ENCODE peak calls at places on chromosomes 2 and 18, in five cellular contexts. F is naive thymus-derived CD4-positive, alpha-beta T cell; R is lower lobe of right lung; S is GM23338; D is OCI-LY7. N is an unnamed sample.

GRCh38 chr2:219175928-219176817 is 552 bp downstream of the CNPPD1 start:
- DNase-seq in F (no peak), R (peak), S (no peak), D (peak), N (peak)

GRCh38 chr2:45083175-45083574 is 73.9 kb upstream of the SIX2 start:
- DNase-seq in F (no peak), R (no peak), S (no peak), D (peak), N (no peak)

GRCh38 chr2:179825494-179825893 is 35.9 kb downstream of the ZNF385B start:
- DNase-seq in F (no peak), R (no peak), S (no peak), D (peak), N (no peak)

GRCh38 chr2:64019083-64019974 is at the start of gene VPS54:
- DNase-seq in F (peak), R (peak), S (peak), D (peak), N (peak)

GRCh38 chr2:166351319-166351718 is 24.4 kb downstream of the SCN9A start:
- DNase-seq in F (no peak), R (no peak), S (no peak), D (no peak), N (no peak)

GRCh38 chr2:175282300-175282699 is 100.8 kb upstream of the ATP5MC3 start:
- DNase-seq in F (no peak), R (no peak), S (peak), D (peak), N (no peak)

GRCh38 chr2:109375131-109375561 is 238.6 kb downstream of the SEPTIN10 start:
- DNase-seq in F (no peak), R (no peak), S (no peak), D (no peak), N (no peak)

GRCh38 chr18:38459086-38459485 is 893.5 kb upstream of the CELF4 start:
- DNase-seq in F (no peak), R (no peak), S (no peak), D (no peak), N (no peak)

GRCh38 chr2:64881037-64881492 is 108.1 kb upstream of the SLC1A4 start:
- DNase-seq in F (no peak), R (no peak), S (no peak), D (no peak), N (no peak)

GRCh38 chr2:180799141-180799540 is 181.3 kb upstream of the UBE2E3 start:
- DNase-seq in F (no peak), R (no peak), S (no peak), D (no peak), N (no peak)

GRCh38 chr2:148540022-148540421 is 104.5 kb upstream of the EPC2 start:
- DNase-seq in F (no peak), R (no peak), S (no peak), D (no peak), N (peak)

GRCh38 chr2:133379159-133379558 is 189.1 kb downstream of the NCKAP5 start:
- DNase-seq in F (no peak), R (no peak), S (no peak), D (no peak), N (no peak)

GRCh38 chr2:238247841-238248440 is 8.1 kb upstream of the HES6 start:
- DNase-seq in F (no peak), R (peak), S (no peak), D (no peak), N (peak)
- H3K27ac ChIP-seq in F (no peak), R (peak), S (no peak), D (no peak), N (no peak)

GRCh38 chr2:88451647-88452150 is 794 bp downstream of the FOXI3 start:
- DNase-seq in F (peak), R (no peak), S (peak), D (no peak), N (no peak)
- H3K4me3 ChIP-seq in F (no peak), R (peak), S (peak), D (no peak), N (peak)

DNA sequence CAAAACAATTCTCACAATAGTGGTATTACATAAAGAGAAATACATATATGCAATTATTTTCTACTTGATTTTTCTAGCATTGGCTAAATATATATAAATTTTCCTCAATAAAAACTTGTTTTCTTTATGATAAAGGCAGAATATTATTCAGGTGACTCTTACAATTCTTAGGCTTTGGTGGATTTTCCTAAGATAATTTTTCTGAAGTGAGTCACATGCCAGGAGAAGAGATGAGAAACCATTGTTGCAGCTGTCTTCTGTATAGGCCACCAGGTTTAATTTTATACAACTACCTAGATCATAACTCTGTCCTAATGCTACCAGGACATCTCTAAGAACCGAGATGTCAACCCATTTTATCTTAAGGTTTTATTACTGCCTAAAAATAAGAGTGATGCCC is 552.4 kb upstream of the CDH2 start:
- DNase-seq in F (no peak), R (no peak), S (no peak), D (no peak), N (no peak)
- H3K27ac ChIP-seq in F (no peak), R (no peak), S (no peak), D (no peak), N (no peak)

GRCh38 chr2:151029406-151030157 is 232.1 kb downstream of the RBM43 start:
- DNase-seq in F (no peak), R (no peak), S (no peak), D (no peak), N (no peak)
- H3K4me3 ChIP-seq in F (no peak), R (no peak), S (no peak), D (no peak), N (no peak)

DNA sequence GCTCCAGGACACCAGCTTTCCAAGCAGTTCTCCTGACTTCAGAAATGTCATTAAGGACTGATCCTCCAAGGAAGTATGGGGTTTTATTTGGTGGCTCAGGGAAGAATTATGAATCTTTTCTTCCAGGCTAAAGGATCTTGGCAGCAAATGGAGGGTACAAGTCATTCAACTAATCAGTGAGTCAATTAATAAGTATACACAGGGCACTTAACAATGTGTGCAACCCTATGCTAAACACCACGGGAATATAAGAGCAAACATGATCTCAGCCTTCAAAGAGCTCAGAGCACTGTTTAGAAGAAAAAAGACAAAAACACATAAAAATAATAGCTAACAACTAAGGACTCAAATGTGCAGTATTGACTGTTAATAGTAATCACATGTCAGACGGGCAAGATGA is 234.5 kb downstream of the SETBP1 start:
- DNase-seq in F (no peak), R (no peak), S (no peak), D (no peak), N (no peak)
- H3K27ac ChIP-seq in F (no peak), R (no peak), S (no peak), D (no peak), N (no peak)

GRCh38 chr2:138779451-138780440 is at the start of gene NXPH2:
- DNase-seq in F (no peak), R (no peak), S (peak), D (no peak), N (no peak)
- H3K4me3 ChIP-seq in F (no peak), R (peak), S (peak), D (no peak), N (peak)

DNA sequence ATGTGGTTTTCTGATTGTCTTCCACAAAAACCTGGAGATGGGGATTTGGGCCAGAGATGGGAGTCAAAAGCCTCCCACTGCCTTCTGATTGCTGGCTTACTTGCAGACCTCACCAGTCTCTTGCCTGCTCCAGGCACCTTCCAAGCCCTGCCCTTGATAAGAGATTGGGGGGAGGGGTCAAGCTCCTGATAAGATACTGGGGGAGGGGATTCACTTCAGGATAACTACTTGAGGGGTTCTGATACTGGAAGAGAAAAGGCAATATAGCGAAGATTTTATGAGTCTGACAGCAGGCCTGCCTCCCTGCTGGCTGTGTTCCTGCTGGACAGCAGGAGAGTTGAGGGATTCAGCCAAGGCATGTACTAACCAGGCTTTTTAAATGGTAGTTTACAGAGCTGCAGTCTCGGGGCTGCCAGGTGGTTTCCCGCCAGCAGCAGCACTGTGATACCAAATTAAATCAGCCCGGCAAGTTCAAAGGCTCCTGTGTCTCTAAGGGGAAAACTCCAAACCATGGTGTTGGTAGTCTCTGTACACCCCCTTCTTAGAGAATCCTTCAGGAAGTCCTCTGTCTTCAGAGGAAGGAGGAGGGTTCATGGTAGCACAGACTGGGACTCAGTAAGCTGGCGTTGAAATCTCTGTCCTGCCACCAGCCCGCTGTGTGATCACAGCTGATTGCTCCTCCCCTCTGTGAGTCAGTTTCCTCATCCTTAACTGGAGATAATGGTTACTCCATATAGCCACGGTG is 58.3 kb downstream of the FBXO36 start:
- DNase-seq in F (no peak), R (no peak), S (peak), D (no peak), N (peak)
- H3K27ac ChIP-seq in F (no peak), R (peak), S (peak), D (no peak), N (no peak)

GRCh38 chr2:226515344-226516055 is 284.1 kb downstream of the IRS1 start:
- DNase-seq in F (no peak), R (no peak), S (no peak), D (no peak), N (no peak)
- H3K4me3 ChIP-seq in F (no peak), R (no peak), S (no peak), D (no peak), N (no peak)

GRCh38 chr2:217231212-217231611 is 371.3 kb upstream of the TNP1 start:
- DNase-seq in F (no peak), R (no peak), S (no peak), D (no peak), N (no peak)
- H3K27ac ChIP-seq in F (no peak), R (no peak), S (no peak), D (no peak), N (no peak)